ENCODE peak calls at places on chromosomes 1 and 21, in seven cellular contexts. B, T, E, G, V, M and U are unnamed samples.

GRCh38 chr1:160097196-160097910 is 1.1 kb downstream of the IGSF8 start:
- DNase-seq in B (no peak), T (no peak), E (no peak), G (no peak), V (no peak), M (no peak), U (no peak)

GRCh38 chr1:245448858-245449534 is 294.2 kb downstream of the KIF26B start:
- DNase-seq in B (no peak), T (peak; percentile 27), E (no peak), G (no peak), V (no peak), M (no peak), U (no peak)

GRCh38 chr1:212593696-212594335 is 14.7 kb upstream of the ATF3 start:
- DNase-seq in B (no peak), T (no peak), E (no peak), G (no peak), V (no peak), M (no peak), U (no peak)

GRCh38 chr1:154838988-154839387 is 31.1 kb downstream of the KCNN3 start:
- DNase-seq in B (no peak), T (no peak), E (no peak), G (no peak), V (no peak), M (no peak), U (no peak)

GRCh38 chr1:175808573-175808972 is 65.2 kb upstream of the TNR start:
- DNase-seq in B (no peak), T (no peak), E (no peak), G (no peak), V (no peak), M (no peak), U (no peak)

GRCh38 chr1:2642560-2643413 is 10.0 kb upstream of the MMEL1 start:
- DNase-seq in B (peak; percentile 93), T (peak; percentile 74), E (peak; percentile 99), G (peak; percentile 89), V (peak; percentile 82), M (peak; percentile 90), U (peak; percentile 93)

GRCh38 chr1:228286505-228287417 is 78.9 kb downstream of the OBSCN start:
- DNase-seq in B (peak; percentile 47), T (no peak), E (no peak), G (no peak), V (no peak), M (no peak), U (no peak)

GRCh38 chr1:63024132-63024531 is 240.2 kb downstream of the ATG4C start:
- DNase-seq in B (no peak), T (no peak), E (no peak), G (no peak), V (no peak), M (no peak), U (no peak)

GRCh38 chr1:57897581-57897980 is 473.7 kb upstream of the DAB1 start:
- DNase-seq in B (no peak), T (no peak), E (no peak), G (no peak), V (no peak), M (no peak), U (no peak)

GRCh38 chr1:200960236-200960947 is 63.1 kb downstream of the KIF21B start:
- DNase-seq in B (no peak), T (no peak), E (no peak), G (no peak), V (no peak), M (no peak), U (no peak)

GRCh38 chr21:17679002-17679600 is 66.4 kb upstream of the BTG3 start:
- DNase-seq in B (no peak), T (peak; percentile 37), E (peak; percentile 59), G (peak; percentile 87), V (peak; percentile 54), M (no peak), U (peak; percentile 76)

GRCh38 chr1:236397173-236397759 is 3.2 kb downstream of the EDARADD start:
- DNase-seq in B (no peak), T (no peak), E (no peak), G (no peak), V (no peak), M (no peak), U (no peak)

GRCh38 chr1:7326366-7326765 is 444.7 kb upstream of the VAMP3 start:
- DNase-seq in B (no peak), T (no peak), E (no peak), G (no peak), V (no peak), M (no peak), U (no peak)

GRCh38 chr1:110555807-110556470 is 37.0 kb upstream of the KCNA10 start:
- DNase-seq in B (peak; percentile 77), T (no peak), E (no peak), G (no peak), V (no peak), M (no peak), U (no peak)

GRCh38 chr21:43598416-43599120 is 60.7 kb downstream of the HSF2BP start:
- DNase-seq in B (no peak), T (no peak), E (no peak), G (no peak), V (no peak), M (no peak), U (no peak)

GRCh38 chr1:231885209-231885854 is 258.7 kb downstream of the DISC1 start:
- DNase-seq in B (no peak), T (no peak), E (no peak), G (no peak), V (no peak), M (no peak), U (no peak)

GRCh38 chr1:45518910-45519309 is 2.8 kb downstream of the PRDX1 start:
- DNase-seq in B (no peak), T (no peak), E (no peak), G (no peak), V (no peak), M (no peak), U (no peak)

GRCh38 chr1:200036616-200037270 is 9.2 kb downstream of the NR5A2 start:
- DNase-seq in B (no peak), T (no peak), E (no peak), G (no peak), V (no peak), M (no peak), U (no peak)

GRCh38 chr1:200150721-200151120 is 123.2 kb downstream of the NR5A2 start:
- DNase-seq in B (no peak), T (no peak), E (peak; percentile 94), G (peak; percentile 51), V (no peak), M (no peak), U (peak; percentile 46)

GRCh38 chr1:172826096-172826741 is 167.3 kb downstream of the FASLG start:
- DNase-seq in B (peak; percentile 69), T (peak; percentile 80), E (peak; percentile 57), G (peak; percentile 55), V (no peak), M (no peak), U (peak; percentile 63)

GRCh38 chr1:15354580-15354965 is 55.1 kb upstream of the EFHD2 start:
- DNase-seq in B (no peak), T (no peak), E (no peak), G (no peak), V (no peak), M (no peak), U (no peak)

GRCh38 chr1:198088360-198089071 is 68.3 kb upstream of the NEK7 start:
- DNase-seq in B (no peak), T (no peak), E (peak; percentile 65), G (peak; percentile 35), V (peak; percentile 3), M (no peak), U (peak; percentile 45)

GRCh38 chr21:27423073-27423472 is 456.2 kb upstream of the ADAMTS5 start:
- DNase-seq in B (peak; percentile 93), T (peak; percentile 88), E (no peak), G (peak; percentile 33), V (no peak), M (no peak), U (no peak)

GRCh38 chr21:45257673-45258341 is 29.9 kb downstream of the POFUT2 start:
- DNase-seq in B (peak; percentile 66), T (no peak), E (no peak), G (no peak), V (no peak), M (no peak), U (no peak)

GRCh38 chr1:61741682-61742619 is at the start of gene PATJ:
- DNase-seq in B (peak; percentile 77), T (no peak), E (peak; percentile 92), G (peak; percentile 88), V (peak; percentile 91), M (peak; percentile 55), U (peak; percentile 84)